ENCODE peak calls at places on chromosomes 3 and 15, in six cellular contexts. L, U, V, W, Y and K are unnamed samples.

GRCh38 chr3:134376786-134377431 is 2.7 kb upstream of the AMOTL2 start:
- DNase-seq in U (no peak), Y (no peak), V (peak; percentile 48), L (no peak), W (no peak), K (no peak)

GRCh38 chr3:126704494-126705214 is 614 bp downstream of the CHCHD6 start:
- DNase-seq in Y (no peak), L (no peak), W (no peak), U (no peak), V (no peak), K (no peak)

GRCh38 chr3:171878441-171879225 is 35.5 kb downstream of the TMEM212 start:
- DNase-seq in U (no peak), V (no peak), Y (no peak), L (no peak), W (no peak), K (no peak)

GRCh38 chr3:52310861-52311566 is 5.1 kb upstream of the DNAH1 start:
- DNase-seq in Y (no peak), U (no peak), V (no peak), L (no peak), W (no peak), K (no peak)

GRCh38 chr3:64552160-64552559 is 135.6 kb downstream of the ADAMTS9 start:
- DNase-seq in V (no peak), Y (no peak), W (no peak), L (no peak), U (no peak), K (no peak)

GRCh38 chr3:149376728-149377407 is 581 bp downstream of the TM4SF1 start:
- DNase-seq in V (no peak), U (no peak), W (no peak), Y (no peak), L (no peak), K (no peak)

GRCh38 chr3:20185364-20185732 is 658 bp downstream of the SGO1 start:
- DNase-seq in Y (no peak), L (no peak), V (no peak), U (no peak), W (no peak), K (no peak)

GRCh38 chr3:43995929-43996378 is 245.7 kb upstream of the TOPAZ1 start:
- DNase-seq in W (no peak), Y (no peak), V (no peak), U (no peak), L (no peak), K (peak; percentile 53)

GRCh38 chr3:172036541-172037215 is 2.7 kb upstream of the FNDC3B start:
- DNase-seq in Y (no peak), L (no peak), W (no peak), V (no peak), U (no peak), K (no peak)

GRCh38 chr3:127867986-127868385 is 45.7 kb upstream of the MGLL start:
- DNase-seq in U (no peak), Y (no peak), V (no peak), L (no peak), W (no peak), K (no peak)

GRCh38 chr3:132867526-132867925 is 145.3 kb upstream of the NPHP3 start:
- DNase-seq in V (no peak), U (no peak), Y (no peak), L (no peak), W (no peak), K (no peak)

GRCh38 chr3:158571969-158572765 is 1.2 kb downstream of the MLF1 start:
- DNase-seq in L (no peak), U (no peak), Y (no peak), V (no peak), W (no peak), K (no peak)

GRCh38 chr15:59284768-59285368 is 78.2 kb downstream of the LDHAL6B start:
- DNase-seq in Y (no peak), U (no peak), L (no peak), V (no peak), W (no peak), K (peak; percentile 30)

GRCh38 chr3:713225-713624 is 379.6 kb upstream of the CNTN6 start:
- DNase-seq in L (no peak), W (no peak), Y (no peak), U (no peak), V (no peak), K (peak; percentile 85)

GRCh38 chr15:85828026-85828597 is 33.4 kb upstream of the KLHL25 start:
- DNase-seq in V (no peak), U (no peak), Y (no peak), W (no peak), L (no peak), K (no peak)

GRCh38 chr3:12922299-12922698 is 80.9 kb upstream of the RPL32 start:
- DNase-seq in Y (no peak), U (no peak), W (no peak), V (no peak), L (no peak), K (no peak)

GRCh38 chr15:70189826-70190225 is 92.1 kb upstream of the TLE3 start:
- DNase-seq in L (no peak), U (no peak), Y (no peak), W (no peak), V (no peak), K (no peak)

GRCh38 chr3:186421946-186422345 is 59.9 kb upstream of the DGKG start:
- DNase-seq in L (no peak), W (no peak), Y (no peak), V (no peak), U (no peak), K (peak; percentile 64)

GRCh38 chr3:71195492-71195891 is 388.0 kb downstream of the FOXP1 start:
- DNase-seq in W (no peak), U (no peak), Y (no peak), V (no peak), L (no peak), K (peak; percentile 17)

GRCh38 chr3:184289426-184289938 is 9.6 kb upstream of the PSMD2 start:
- DNase-seq in Y (peak; percentile 59), W (no peak), V (peak; percentile 57), U (peak; percentile 59), L (peak; percentile 54), K (peak; percentile 46)

GRCh38 chr3:167837430-167837829 is 101.9 kb downstream of the SERPINI1 start:
- DNase-seq in V (no peak), W (no peak), U (no peak), L (no peak), Y (no peak), K (no peak)

GRCh38 chr3:191217331-191217730 is 18.3 kb downstream of the OSTN start:
- DNase-seq in Y (no peak), V (no peak), L (no peak), U (no peak), W (no peak), K (no peak)

GRCh38 chr15:48330855-48331795 is at the start of gene DUT:
- DNase-seq in V (peak; percentile 88), W (peak; percentile 43), Y (peak; percentile 83), U (peak; percentile 84), L (peak; percentile 92), K (peak; percentile 81)

GRCh38 chr3:42033741-42034140 is 57.4 kb upstream of the TRAK1 start:
- DNase-seq in L (no peak), Y (no peak), U (no peak), V (no peak), W (no peak), K (no peak)

GRCh38 chr3:146072824-146073223 is 88.2 kb downstream of the PLOD2 start:
- DNase-seq in V (no peak), Y (no peak), L (no peak), U (no peak), W (no peak), K (no peak)
- H3K27ac ChIP-seq in V (no peak overlapping the region), Y (no peak overlapping the region), L (no peak overlapping the region), U (no peak overlapping the region), W (no peak overlapping the region), K (no peak overlapping the region)

DNA sequence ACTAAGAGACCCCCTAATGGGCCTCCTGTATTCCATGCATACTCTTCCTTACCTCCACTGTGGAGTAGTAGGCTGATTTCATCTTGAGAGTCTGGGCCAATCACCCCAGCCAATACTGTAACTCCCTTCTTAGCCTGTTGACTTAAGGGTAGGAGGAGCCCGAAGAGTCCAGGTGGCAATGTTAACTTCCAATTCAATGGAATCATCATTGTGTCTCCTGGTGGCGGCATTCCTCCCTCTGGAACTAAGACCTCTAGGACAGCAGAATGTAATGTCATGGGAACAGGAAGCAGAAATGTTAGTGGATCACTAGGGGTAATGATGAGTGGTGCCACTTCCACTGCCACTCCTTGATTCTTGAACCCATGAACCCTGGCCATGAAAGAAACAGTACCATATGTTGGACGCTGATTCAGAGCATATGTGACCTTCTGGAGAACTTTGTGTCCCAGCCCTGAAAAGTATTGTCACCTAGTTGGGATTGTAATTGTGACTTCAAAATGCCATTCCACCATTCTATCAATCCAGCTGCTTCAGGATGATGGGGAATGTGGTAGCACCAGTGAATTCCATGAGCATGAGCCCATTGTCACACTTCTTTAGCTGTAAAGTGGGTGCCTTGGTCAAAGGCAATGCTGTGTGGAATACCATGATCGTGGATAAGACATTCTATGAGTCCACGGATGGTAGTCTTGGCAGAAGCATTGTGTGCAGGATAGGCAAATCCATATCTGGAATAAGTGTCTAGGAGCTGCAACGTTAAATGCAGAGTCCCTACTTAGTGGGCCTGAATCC is 24.9 kb downstream of the NAALADL2 start:
- DNase-seq in W (no peak), V (no peak), Y (no peak), U (no peak), L (no peak), K (no peak)
- H3K27ac ChIP-seq in W (no peak overlapping the region), V (no peak overlapping the region), Y (no peak overlapping the region), U (no peak overlapping the region), L (no peak overlapping the region), K (no peak overlapping the region)

GRCh38 chr3:123089611-123090301 is 22.9 kb downstream of the PDIA5 start:
- DNase-seq in V (no peak), L (peak; percentile 87), Y (peak; percentile 92), W (peak; percentile 21), U (peak; percentile 89), K (no peak)
- H3K27ac ChIP-seq in V (peak overlapping the region; percentile 67), L (peak overlapping the region; percentile 74), Y (peak overlapping the region; percentile 16), W (peak overlapping the region; percentile 66), U (peak overlapping the region; percentile 72), K (no peak overlapping the region)

GRCh38 chr15:52220896-52221660 is 29.9 kb upstream of the GNB5 start:
- DNase-seq in Y (no peak), U (no peak), L (no peak), V (no peak), W (no peak), K (no peak)
- H3K27ac ChIP-seq in Y (no peak overlapping the region), U (no peak overlapping the region), L (no peak overlapping the region), V (no peak overlapping the region), W (no peak overlapping the region), K (no peak overlapping the region)